ENCODE peak calls at places on chromosomes 1 and 21, in four cellular contexts. C is IMR-90, J is RWPE2, T is HCT116. K is an unnamed sample. For H3K4me1, the result is how much of the 10 kb centered on the place peaks cover.

GRCh38 chr1:29356663-29357062 is 120.3 kb downstream of the PTPRU start:
- DNase-seq in T (no peak), C (no peak), J (no peak), K (no peak)

GRCh38 chr1:18256318-18257235 is 149.0 kb downstream of the IGSF21 start:
- DNase-seq in C (no peak), T (no peak), J (no peak), K (peak)

GRCh38 chr1:224524679-224525078 is 90.1 kb upstream of the WDR26 start:
- DNase-seq in J (no peak), T (no peak), C (peak), K (no peak)

GRCh38 chr1:10108948-10109347 is 76.2 kb downstream of the UBE4B start:
- DNase-seq in J (no peak), T (no peak), C (no peak), K (no peak)

GRCh38 chr1:197471248-197472035 is 203.4 kb downstream of the CRB1 start:
- DNase-seq in C (no peak), T (no peak), J (no peak), K (no peak)

GRCh38 chr1:85303440-85304162 is 27.2 kb upstream of the BCL10 start:
- DNase-seq in C (no peak), J (no peak), T (no peak), K (no peak)

GRCh38 chr1:153428790-153429189 is 12.5 kb downstream of the S100A7A start:
- DNase-seq in T (no peak), C (no peak), J (no peak), K (no peak)

GRCh38 chr1:155834296-155834926 is 22.6 kb downstream of the GON4L start:
- DNase-seq in T (no peak), C (peak), J (no peak), K (no peak)

GRCh38 chr1:119655160-119655559 is 7.1 kb upstream of the ZNF697 start:
- DNase-seq in J (no peak), C (peak), T (no peak), K (no peak)

GRCh38 chr21:20997633-20998455 is at the start of gene NCAM2:
- DNase-seq in T (no peak), J (no peak), C (peak), K (no peak)

GRCh38 chr1:212286437-212287131 is 1.4 kb downstream of the PPP2R5A start:
- DNase-seq in J (no peak), C (peak), T (no peak), K (no peak)

GRCh38 chr1:216983823-216984222 is 260.6 kb upstream of the ESRRG start:
- DNase-seq in C (no peak), J (no peak), T (no peak), K (no peak)

GRCh38 chr1:234969630-234970370 is 158.8 kb downstream of the TOMM20 start:
- DNase-seq in J (no peak), C (peak), T (no peak), K (no peak)

GRCh38 chr21:38661296-38662223 is 144.2 kb upstream of the ETS2 start:
- DNase-seq in C (peak), J (no peak), T (no peak), K (peak)

GRCh38 chr1:201298381-201299367 is 15.4 kb downstream of the PKP1 start:
- DNase-seq in C (no peak), T (no peak), J (no peak), K (no peak)

GRCh38 chr1:59750612-59751395 is 63.9 kb upstream of the HOOK1 start:
- DNase-seq in C (peak), J (no peak), T (peak), K (peak)

GRCh38 chr1:30343562-30343961 is 379.8 kb downstream of the MATN1 start:
- DNase-seq in C (no peak), J (no peak), T (no peak), K (no peak)

GRCh38 chr1:208254862-208255261 is 10.7 kb upstream of the PLXNA2 start:
- DNase-seq in J (no peak), C (peak), T (no peak), K (no peak)

GRCh38 chr21:19998450-19998849 is 999.8 kb upstream of the NCAM2 start:
- DNase-seq in J (no peak), C (no peak), T (no peak), K (no peak)

GRCh38 chr1:12620142-12620865 is 2.3 kb upstream of the DHRS3 start:
- DNase-seq in T (no peak), J (no peak), C (no peak), K (no peak)
- H3K4me3 ChIP-seq in T (peak), J (no peak), C (no peak), K (no peak)

DNA sequence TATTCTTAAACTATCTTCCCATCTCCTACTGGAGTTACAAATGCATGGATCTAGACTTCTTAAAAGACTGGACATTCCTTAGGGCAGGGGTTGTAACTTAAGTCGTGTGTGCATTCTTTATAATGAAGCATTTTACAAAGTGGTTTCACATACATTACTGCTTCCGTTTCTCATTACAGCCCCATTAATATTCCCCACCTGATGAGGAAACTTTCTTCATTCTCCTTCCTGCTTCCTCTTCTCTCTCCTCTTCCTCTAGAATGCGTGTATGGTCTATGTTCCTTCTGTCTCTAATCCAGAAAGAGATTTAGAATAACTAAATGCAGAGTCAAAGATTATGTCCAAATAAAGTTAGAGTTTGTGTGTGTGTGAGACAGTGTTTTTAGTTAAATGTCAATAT is 1.8 kb upstream of the CAP1 start:
- DNase-seq in J (no peak), C (no peak), T (no peak), K (no peak)
- H3K4me1 ChIP-seq in J (under half), C (under half), T (under half), K (under half)

GRCh38 chr1:112836642-112837041 is 119.4 kb downstream of the SLC16A1 start:
- DNase-seq in T (no peak), J (no peak), C (no peak), K (no peak)
- H3K4me3 ChIP-seq in T (no peak), J (no peak), C (no peak), K (no peak)

DNA sequence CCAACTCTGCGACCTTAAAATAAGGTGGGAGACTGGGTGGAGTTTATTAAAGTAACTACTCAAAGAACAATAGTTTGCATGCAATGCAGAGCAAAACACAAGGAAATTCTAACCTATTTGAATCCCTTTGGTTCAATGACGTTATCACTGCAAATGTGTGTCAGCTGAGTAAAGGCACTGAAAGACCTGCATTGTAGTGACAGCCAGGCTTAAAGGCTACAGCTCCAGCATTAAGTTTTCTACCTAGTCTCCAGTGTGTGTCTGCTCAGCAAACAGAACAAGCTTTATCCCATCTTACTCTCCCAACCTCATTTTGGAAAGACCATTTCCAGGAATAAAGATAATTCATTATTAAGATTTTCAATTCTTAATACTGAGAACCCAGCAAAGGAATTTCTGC is 14.3 kb downstream of the PTP4A2 start:
- DNase-seq in J (no peak), T (no peak), C (no peak), K (no peak)
- H3K4me1 ChIP-seq in J (under half), T (under half), C (under half), K (under half)